ENCODE peak calls at places on chromosomes 2 and 18, in eight cellular contexts. J is DMS53, K is HS-5, I is posterior vena cava, N is AG08396, D is tibial nerve, P is BE2C, G is frontal cortex. Z is an unnamed sample.

GRCh38 chr2:195768454-195768853 is 111.4 kb downstream of the SLC39A10 start:
- DNase-seq in D (no peak), J (no peak), I (no peak), P (no peak), K (peak), N (no peak), G (no peak), Z (no peak)

GRCh38 chr2:233706720-233707119 is 6.0 kb upstream of the UGT1A5 start:
- DNase-seq in D (no peak), N (peak), K (no peak), G (no peak), J (no peak), I (no peak), P (no peak), Z (no peak)

GRCh38 chr18:47288741-47289140 is 37.3 kb upstream of the SKOR2 start:
- DNase-seq in P (no peak), J (no peak), K (no peak), G (no peak), I (no peak), N (no peak), D (no peak), Z (no peak)

GRCh38 chr2:83665154-83665553 is 793.9 kb downstream of the SUCLG1 start:
- DNase-seq in D (no peak), J (peak), I (no peak), P (no peak), G (no peak), K (no peak), N (no peak), Z (no peak)

GRCh38 chr2:113012436-113013335 is 7.4 kb downstream of the IL36A start:
- DNase-seq in K (peak), N (no peak), J (no peak), I (no peak), D (no peak), P (no peak), G (no peak), Z (no peak)

GRCh38 chr18:48405108-48405507 is 4.1 kb downstream of the ZBTB7C start:
- DNase-seq in K (no peak), J (no peak), N (peak), G (no peak), P (no peak), D (no peak), I (no peak), Z (no peak)

GRCh38 chr2:22281033-22281432 is 1103.9 kb upstream of the KLHL29 start:
- DNase-seq in J (peak), D (no peak), K (no peak), N (peak), G (no peak), P (peak), I (no peak), Z (no peak)

GRCh38 chr2:159380676-159381239 is 94.3 kb upstream of the WDSUB1 start:
- DNase-seq in D (no peak), J (no peak), K (no peak), N (no peak), I (no peak), G (no peak), P (no peak), Z (no peak)

GRCh38 chr18:58362829-58363231 is 266.1 kb downstream of the ALPK2 start:
- DNase-seq in N (no peak), D (no peak), G (no peak), J (no peak), P (no peak), I (no peak), K (no peak), Z (no peak)

GRCh38 chr2:20419007-20419576 is 27.8 kb upstream of the RHOB start:
- DNase-seq in P (peak), G (no peak), J (no peak), D (no peak), K (no peak), N (no peak), I (no peak), Z (no peak)

GRCh38 chr2:201071305-201072200 is at the start of the genes HYCC2 and NDUFB3:
- DNase-seq in N (peak), K (peak), D (peak), J (peak), I (peak), G (peak), P (peak), Z (peak)

GRCh38 chr2:47008381-47009280 is 93.0 kb upstream of the MCFD2 start:
- DNase-seq in I (no peak), D (no peak), P (peak), J (no peak), G (peak), N (peak), K (no peak), Z (peak)

GRCh38 chr2:70988151-70988550 is 6.5 kb downstream of the TEX261 start:
- DNase-seq in N (no peak), I (peak), P (no peak), K (no peak), G (no peak), D (no peak), J (no peak), Z (no peak)

GRCh38 chr2:88054300-88055048 is 1.1 kb downstream of the KRCC1 start:
- DNase-seq in D (no peak), I (no peak), K (no peak), P (no peak), J (peak), G (no peak), N (no peak), Z (no peak)

Z was measured in HAP-1.